ENCODE peak calls at places on chromosomes 6 and 20, in four cellular contexts. A is SK-N-SH; F is effector memory CD4-positive, alpha-beta T cell; Q is HL-60. T is an unnamed sample.

GRCh38 chr6:5139828-5140771 is 55.0 kb downstream of the PPP1R3G start:
- DNase-seq in A (no peak), F (no peak), Q (no peak), T (no peak)

GRCh38 chr6:26223677-26224546 is 136.7 kb downstream of the HFE start:
- DNase-seq in A (peak; percentile 36), F (peak; percentile 68), Q (no peak), T (peak; percentile 69)

GRCh38 chr6:91142154-91142553 is 555.3 kb upstream of the MAP3K7 start:
- DNase-seq in A (no peak), F (no peak), Q (no peak), T (peak; percentile 87)

GRCh38 chr6:52340603-52340880 is 21.4 kb upstream of the PAQR8 start:
- DNase-seq in A (no peak), F (no peak), Q (no peak), T (no peak)

GRCh38 chr6:3289664-3290055 is 30.9 kb downstream of the PSMG4 start:
- DNase-seq in A (no peak), F (no peak), Q (no peak), T (no peak)

GRCh38 chr6:80439721-80440488 is 333.4 kb downstream of the BCKDHB start:
- DNase-seq in A (no peak), F (no peak), Q (no peak), T (no peak)

GRCh38 chr6:78322068-78322845 is 545.1 kb upstream of the IRAK1BP1 start:
- DNase-seq in A (no peak), F (no peak), Q (no peak), T (no peak)

GRCh38 chr6:145964948-145965366 is 799 bp upstream of the SHPRH start:
- DNase-seq in A (no peak), F (no peak), Q (peak; percentile 7), T (no peak)

GRCh38 chr6:118743744-118744143 is 92.4 kb upstream of the CEP85L start:
- DNase-seq in A (no peak), F (no peak), Q (no peak), T (peak; percentile 34)

GRCh38 chr6:105196076-105196475 is 16.3 kb upstream of the POPDC3 start:
- DNase-seq in A (no peak), F (no peak), Q (no peak), T (no peak)

DNA sequence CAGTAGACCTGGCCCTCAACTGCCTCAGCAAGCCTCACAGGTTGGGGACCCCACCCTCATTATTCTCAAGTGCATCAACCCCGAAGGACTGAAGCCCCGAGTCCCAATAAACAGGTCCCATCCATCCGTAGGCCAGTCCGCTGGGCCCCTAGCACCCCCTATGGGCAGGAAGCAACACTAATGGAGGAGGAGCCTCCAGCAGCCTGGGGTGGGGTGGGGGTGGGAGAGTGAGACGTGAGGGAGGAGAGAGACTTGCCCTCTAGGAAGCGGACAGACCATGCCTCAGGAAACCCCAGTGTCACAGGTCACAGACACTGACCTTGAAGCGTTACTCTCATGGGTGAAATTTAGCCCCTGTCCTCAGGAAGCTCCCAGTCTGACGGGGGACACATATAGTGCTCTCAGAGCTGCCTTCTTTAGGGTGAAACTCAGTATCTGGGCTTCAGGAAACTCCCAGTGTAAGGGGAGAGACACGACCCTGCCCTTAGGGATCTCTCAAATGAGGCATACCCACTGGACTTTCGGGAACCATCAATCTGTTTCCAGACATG is 125.9 kb downstream of the MRPL14 start:
- DNase-seq in A (peak; percentile 67), F (no peak), Q (no peak), T (peak; percentile 37)
- H3K27ac ChIP-seq in A (no peak overlapping the region), F (no peak overlapping the region), Q (no peak overlapping the region), T (no peak overlapping the region)

GRCh38 chr6:376823-377571 is 14.6 kb upstream of the IRF4 start:
- DNase-seq in A (no peak), F (no peak), Q (peak; percentile 27), T (no peak)
- H3K27me3 ChIP-seq in A (peaks cover 100% of the 10 kb centered on the region), F (peaks cover 4% of the 10 kb centered on the region), Q (peaks cover 8% of the 10 kb centered on the region), T (no peaks in the 10 kb centered on the region)

GRCh38 chr6:31903957-31904356 is 2.1 kb upstream of the ZBTB12 start:
- DNase-seq in A (no peak), F (no peak), Q (no peak), T (no peak)
- H3K27ac ChIP-seq in A (no peak overlapping the region), F (no peak overlapping the region), Q (no peak overlapping the region), T (no peak overlapping the region)

DNA sequence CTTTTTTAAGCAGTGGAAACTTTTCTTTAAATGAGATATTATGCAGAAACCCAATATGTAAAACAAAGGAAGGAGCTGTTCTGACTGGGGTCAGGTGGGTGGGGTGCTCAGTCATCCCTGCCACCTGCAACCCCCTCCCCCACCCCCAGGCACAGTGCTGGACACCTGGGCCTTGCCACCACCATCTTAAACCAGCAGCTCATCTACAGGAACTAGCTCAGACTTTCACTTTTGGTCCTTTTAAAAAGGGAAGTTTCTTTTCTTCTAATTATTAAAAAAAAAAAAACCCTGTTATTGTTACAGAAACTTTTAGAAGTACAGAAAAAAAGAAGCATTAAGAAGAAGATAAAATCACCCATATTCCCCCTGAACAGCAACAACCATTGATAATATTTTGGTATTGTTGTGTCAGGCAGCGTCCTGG is 37.1 kb downstream of the PPP1R16B start:
- DNase-seq in A (no peak), F (peak; percentile 36), Q (peak; percentile 4), T (no peak)
- H3K27me3 ChIP-seq in A (peaks cover 10% of the 10 kb centered on the region), F (no peaks in the 10 kb centered on the region), Q (peaks cover 4% of the 10 kb centered on the region), T (no peaks in the 10 kb centered on the region)

GRCh38 chr6:41757268-41757667 is 10.1 kb upstream of the PGC start:
- DNase-seq in A (no peak), F (no peak), Q (no peak), T (peak; percentile 65)
- H3K27ac ChIP-seq in A (no peak overlapping the region), F (no peak overlapping the region), Q (no peak overlapping the region), T (no peak overlapping the region)

GRCh38 chr6:28583463-28583862 is 57.8 kb downstream of the GPX5 start:
- DNase-seq in A (no peak), F (no peak), Q (no peak), T (no peak)
- H3K27me3 ChIP-seq in A (no peaks in the 10 kb centered on the region), F (peaks cover 19% of the 10 kb centered on the region), Q (peaks cover 15% of the 10 kb centered on the region), T (no peaks in the 10 kb centered on the region)